ENCODE peak calls at places on chromosomes 13 and 19, in four cellular contexts. One of them, this sample, is unnamed.

GRCh38 chr19:38250821-38251563 is 5.2 kb downstream of the PPP1R14A start:
- DNase-seq in astrocyte: no peak
- DNase-seq in GM23338: peak; percentile 41
- DNase-seq in tibial nerve: peak; percentile 44
- DNase-seq in this sample: no peak

GRCh38 chr13:94192576-94192975 is 286.9 kb downstream of the DCT start:
- DNase-seq in astrocyte: no peak
- DNase-seq in GM23338: peak; percentile 63
- DNase-seq in tibial nerve: no peak
- DNase-seq in this sample: no peak

GRCh38 chr13:100673831-100674362 is 698 bp downstream of the TMTC4 start:
- DNase-seq in astrocyte: peak; percentile 86
- DNase-seq in GM23338: peak; percentile 43
- DNase-seq in tibial nerve: no peak
- DNase-seq in this sample: peak; percentile 44

GRCh38 chr13:72726721-72727416 is 560 bp downstream of the MZT1 start:
- DNase-seq in astrocyte: no peak
- DNase-seq in GM23338: peak; percentile 75
- DNase-seq in tibial nerve: no peak
- DNase-seq in this sample: peak; percentile 45

GRCh38 chr13:30665638-30666037 is 47.9 kb downstream of the USPL1 start:
- DNase-seq in astrocyte: no peak
- DNase-seq in GM23338: no peak
- DNase-seq in tibial nerve: no peak
- DNase-seq in this sample: no peak

GRCh38 chr19:58559275-58560006 is 1.0 kb upstream of the UBE2M start:
- DNase-seq in astrocyte: peak; percentile 86
- DNase-seq in GM23338: peak; percentile 96
- DNase-seq in tibial nerve: peak; percentile 80
- DNase-seq in this sample: peak; percentile 38

GRCh38 chr19:51572415-51572814 is 1.3 kb downstream of the ZNF175 start:
- DNase-seq in astrocyte: no peak
- DNase-seq in GM23338: no peak
- DNase-seq in tibial nerve: no peak
- DNase-seq in this sample: no peak

GRCh38 chr19:11209892-11210655 is 12.7 kb upstream of the KANK2 start:
- DNase-seq in astrocyte: no peak
- DNase-seq in GM23338: no peak
- DNase-seq in tibial nerve: no peak
- DNase-seq in this sample: no peak

GRCh38 chr13:102374233-102374632 is 27.6 kb downstream of the FGF14 start:
- DNase-seq in astrocyte: no peak
- DNase-seq in GM23338: no peak
- DNase-seq in tibial nerve: no peak
- DNase-seq in this sample: no peak

GRCh38 chr19:42596391-42597071 is 1.8 kb upstream of the CEACAM8 start:
- DNase-seq in astrocyte: no peak
- DNase-seq in GM23338: peak; percentile 60
- DNase-seq in tibial nerve: no peak
- DNase-seq in this sample: peak; percentile 25

GRCh38 chr13:88979465-88980180 is 1308.5 kb downstream of the SLITRK5 start:
- DNase-seq in astrocyte: peak; percentile 0
- DNase-seq in GM23338: peak; percentile 24
- DNase-seq in tibial nerve: no peak
- DNase-seq in this sample: no peak

GRCh38 chr19:41687419-41687818 is 651 bp downstream of the CEACAM7 start:
- DNase-seq in astrocyte: no peak
- DNase-seq in GM23338: no peak
- DNase-seq in tibial nerve: no peak
- DNase-seq in this sample: no peak

GRCh38 chr13:46964789-46965527 is 68.1 kb upstream of the HTR2A start:
- DNase-seq in astrocyte: peak; percentile 45
- DNase-seq in GM23338: no peak
- DNase-seq in tibial nerve: no peak
- DNase-seq in this sample: no peak

GRCh38 chr19:53910170-53910518 is 1.1 kb downstream of the CACNG7 start:
- DNase-seq in astrocyte: no peak
- DNase-seq in GM23338: peak; percentile 85
- DNase-seq in tibial nerve: no peak
- DNase-seq in this sample: no peak

GRCh38 chr19:53916004-53916403 is 6.9 kb downstream of the CACNG7 start:
- DNase-seq in astrocyte: no peak
- DNase-seq in GM23338: no peak
- DNase-seq in tibial nerve: no peak
- DNase-seq in this sample: no peak

GRCh38 chr19:53909471-53910169 is 542 bp downstream of the CACNG7 start:
- DNase-seq in astrocyte: no peak
- DNase-seq in GM23338: peak; percentile 68
- DNase-seq in tibial nerve: no peak
- DNase-seq in this sample: no peak

GRCh38 chr19:53915000-53915399 is 5.9 kb downstream of the CACNG7 start:
- DNase-seq in astrocyte: no peak
- DNase-seq in GM23338: peak; percentile 85
- DNase-seq in tibial nerve: no peak
- DNase-seq in this sample: no peak

GRCh38 chr19:53912653-53913052 is 3.6 kb downstream of the CACNG7 start:
- DNase-seq in astrocyte: no peak
- DNase-seq in GM23338: peak; percentile 81
- DNase-seq in tibial nerve: no peak
- DNase-seq in this sample: no peak
- TF ChIP-seq CTCF in astrocyte: no peak
- TF ChIP-seq CTCF in GM23338: peak; percentile 90
- TF ChIP-seq CTCF in tibial nerve: no peak
- TF ChIP-seq CTCF in this sample: no peak

GRCh38 chr19:18607222-18608101 is 863 bp upstream of the CRLF1 start:
- DNase-seq in astrocyte: no peak
- DNase-seq in GM23338: peak; percentile 65
- DNase-seq in tibial nerve: no peak
- DNase-seq in this sample: no peak

GRCh38 chr19:18609717-18610051 is 3.0 kb upstream of the TMEM59L start:
- DNase-seq in astrocyte: no peak
- DNase-seq in GM23338: no peak
- DNase-seq in tibial nerve: no peak
- DNase-seq in this sample: no peak

GRCh38 chr19:18606281-18607221 is at the start of gene CRLF1:
- DNase-seq in astrocyte: no peak
- DNase-seq in GM23338: peak; percentile 46
- DNase-seq in tibial nerve: no peak
- DNase-seq in this sample: no peak

GRCh38 chr19:18608805-18609716 is 2.5 kb upstream of the CRLF1 start:
- DNase-seq in astrocyte: no peak
- DNase-seq in GM23338: no peak
- DNase-seq in tibial nerve: no peak
- DNase-seq in this sample: no peak

GRCh38 chr19:18608102-18608804 is 1.7 kb upstream of the CRLF1 start:
- DNase-seq in astrocyte: no peak
- DNase-seq in GM23338: peak; percentile 39
- DNase-seq in tibial nerve: no peak
- DNase-seq in this sample: no peak
- H3K4me1 ChIP-seq in astrocyte: peaks cover 9% of the 10 kb centered on the region
- H3K4me1 ChIP-seq in GM23338: peaks cover 54% of the 10 kb centered on the region
- H3K4me1 ChIP-seq in tibial nerve: peaks cover 50% of the 10 kb centered on the region
- H3K4me1 ChIP-seq in this sample: peaks cover 23% of the 10 kb centered on the region

GRCh38 chr19:48247212-48247611 is 8.5 kb downstream of the CARD8 start:
- DNase-seq in astrocyte: no peak
- DNase-seq in GM23338: no peak
- DNase-seq in tibial nerve: no peak
- DNase-seq in this sample: no peak

GRCh38 chr19:48249502-48250014 is 6.2 kb downstream of the CARD8 start:
- DNase-seq in astrocyte: no peak
- DNase-seq in GM23338: no peak
- DNase-seq in tibial nerve: no peak
- DNase-seq in this sample: peak; percentile 30

GRCh38 chr19:48250290-48251025 is 5.3 kb downstream of the CARD8 start:
- DNase-seq in astrocyte: no peak
- DNase-seq in GM23338: no peak
- DNase-seq in tibial nerve: no peak
- DNase-seq in this sample: no peak

GRCh38 chr19:48246101-48246500 is 9.6 kb downstream of the CARD8 start:
- DNase-seq in astrocyte: no peak
- DNase-seq in GM23338: no peak
- DNase-seq in tibial nerve: no peak
- DNase-seq in this sample: no peak

GRCh38 chr19:48248081-48248833 is 7.5 kb downstream of the CARD8 start:
- DNase-seq in astrocyte: no peak
- DNase-seq in GM23338: no peak
- DNase-seq in tibial nerve: no peak
- DNase-seq in this sample: no peak
- H3K4me3 ChIP-seq in astrocyte: no peak overlapping the region
- H3K4me3 ChIP-seq in GM23338: no peak overlapping the region
- H3K4me3 ChIP-seq in tibial nerve: no peak overlapping the region
- H3K4me3 ChIP-seq in this sample: peak overlapping the region; percentile 46

DNA sequence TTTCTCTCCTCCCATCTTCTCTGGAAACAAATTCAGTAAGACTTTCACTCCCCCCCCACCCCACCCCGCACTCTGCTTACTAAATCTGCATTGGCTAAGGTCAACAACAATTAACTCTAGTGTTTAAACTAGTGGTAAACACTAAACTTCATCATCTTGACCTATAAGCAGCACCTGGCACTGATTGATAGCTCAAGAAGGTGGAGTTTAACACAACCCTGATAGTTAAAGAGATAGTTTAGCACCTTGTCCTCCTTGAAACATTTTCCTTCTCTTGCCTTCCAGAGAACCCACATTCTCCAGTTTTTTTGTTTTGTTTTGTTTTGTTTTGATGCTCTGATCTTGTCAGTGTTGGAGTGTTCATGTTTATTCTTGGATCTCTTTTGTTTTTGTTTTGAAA is 14.2 kb upstream of the KLF12 start:
- DNase-seq in astrocyte: no peak
- DNase-seq in GM23338: no peak
- DNase-seq in tibial nerve: no peak
- DNase-seq in this sample: no peak
- TF ChIP-seq CTCF in astrocyte: no peak
- TF ChIP-seq CTCF in GM23338: no peak
- TF ChIP-seq CTCF in tibial nerve: no peak
- TF ChIP-seq CTCF in this sample: no peak

GRCh38 chr13:106530209-106530906 is 5.1 kb downstream of the EFNB2 start:
- DNase-seq in astrocyte: no peak
- DNase-seq in GM23338: peak; percentile 49
- DNase-seq in tibial nerve: no peak
- DNase-seq in this sample: no peak
- H3K4me1 ChIP-seq in astrocyte: peaks cover 30% of the 10 kb centered on the region
- H3K4me1 ChIP-seq in GM23338: peaks cover 73% of the 10 kb centered on the region
- H3K4me1 ChIP-seq in tibial nerve: peaks cover 11% of the 10 kb centered on the region
- H3K4me1 ChIP-seq in this sample: peaks cover 15% of the 10 kb centered on the region

DNA sequence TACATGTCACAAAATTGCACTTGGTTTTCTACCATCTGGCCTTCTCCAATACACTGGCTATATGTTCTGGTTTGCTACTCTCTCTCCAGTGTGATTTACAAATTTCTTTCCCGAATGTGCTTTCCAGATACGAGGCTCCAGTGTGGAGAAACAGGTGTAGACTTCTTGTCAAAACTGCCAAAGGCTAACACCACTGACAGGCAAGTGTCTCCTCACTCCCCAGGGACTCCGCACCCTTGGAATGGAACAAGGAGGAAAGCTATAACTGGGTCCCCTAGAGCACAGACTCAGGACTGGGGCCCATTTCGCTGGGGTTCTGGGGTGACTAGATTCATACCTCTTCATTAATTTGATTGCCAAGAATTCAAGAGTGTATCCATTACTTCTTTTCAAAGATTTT is 161.8 kb downstream of the FOXO1 start:
- DNase-seq in astrocyte: no peak
- DNase-seq in GM23338: no peak
- DNase-seq in tibial nerve: no peak
- DNase-seq in this sample: no peak
- H3K4me3 ChIP-seq in astrocyte: no peak overlapping the region
- H3K4me3 ChIP-seq in GM23338: no peak overlapping the region
- H3K4me3 ChIP-seq in tibial nerve: no peak overlapping the region
- H3K4me3 ChIP-seq in this sample: no peak overlapping the region

GRCh38 chr13:58318495-58319167 is 687.1 kb downstream of the PCDH17 start:
- DNase-seq in astrocyte: no peak
- DNase-seq in GM23338: no peak
- DNase-seq in tibial nerve: no peak
- DNase-seq in this sample: no peak

GRCh38 chr13:58313219-58313618 is 681.7 kb downstream of the PCDH17 start:
- DNase-seq in astrocyte: no peak
- DNase-seq in GM23338: no peak
- DNase-seq in tibial nerve: no peak
- DNase-seq in this sample: no peak
- TF ChIP-seq CTCF in astrocyte: no peak
- TF ChIP-seq CTCF in GM23338: no peak
- TF ChIP-seq CTCF in tibial nerve: no peak
- TF ChIP-seq CTCF in this sample: no peak

GRCh38 chr13:99436013-99436412 is 65.3 kb upstream of the TM9SF2 start:
- DNase-seq in astrocyte: no peak
- DNase-seq in GM23338: no peak
- DNase-seq in tibial nerve: no peak
- DNase-seq in this sample: no peak

GRCh38 chr13:99434258-99434788 is 66.9 kb upstream of the TM9SF2 start:
- DNase-seq in astrocyte: no peak
- DNase-seq in GM23338: peak; percentile 73
- DNase-seq in tibial nerve: no peak
- DNase-seq in this sample: peak; percentile 62

GRCh38 chr13:99439048-99439447 is 62.2 kb upstream of the TM9SF2 start:
- DNase-seq in astrocyte: no peak
- DNase-seq in GM23338: no peak
- DNase-seq in tibial nerve: no peak
- DNase-seq in this sample: no peak

GRCh38 chr13:99435116-99435515 is 66.2 kb upstream of the TM9SF2 start:
- DNase-seq in astrocyte: no peak
- DNase-seq in GM23338: no peak
- DNase-seq in tibial nerve: no peak
- DNase-seq in this sample: no peak

GRCh38 chr13:99436686-99437416 is 64.4 kb upstream of the TM9SF2 start:
- DNase-seq in astrocyte: peak; percentile 59
- DNase-seq in GM23338: peak; percentile 92
- DNase-seq in tibial nerve: peak; percentile 71
- DNase-seq in this sample: peak; percentile 95
- H3K4me1 ChIP-seq in astrocyte: peaks cover 13% of the 10 kb centered on the region
- H3K4me1 ChIP-seq in GM23338: peaks cover 27% of the 10 kb centered on the region
- H3K4me1 ChIP-seq in tibial nerve: peaks cover 21% of the 10 kb centered on the region
- H3K4me1 ChIP-seq in this sample: peaks cover 57% of the 10 kb centered on the region

This sample was measured in CD8-positive, alpha-beta T cell.